ENCODE peak calls at places on chromosomes 2 and 18, in four cellular contexts. One of them, this sample, is unnamed.

GRCh38 chr2:226669905-226670304 is 129.7 kb downstream of the IRS1 start:
- DNase-seq in coronary artery: no peak
- DNase-seq in endodermal cell: no peak
- DNase-seq in activated T-helper 1 cell treated with anti-CD3 and anti-CD28 coated beads, Interleukin-2, amount 50 U/mL, for 16 hours: no peak
- DNase-seq in this sample: no peak

GRCh38 chr2:152472524-152472923 is 137.6 kb downstream of the FMNL2 start:
- DNase-seq in activated T-helper 1 cell treated with anti-CD3 and anti-CD28 coated beads, Interleukin-2, amount 50 U/mL, for 16 hours: no peak
- DNase-seq in coronary artery: no peak
- DNase-seq in endodermal cell: no peak
- DNase-seq in this sample: no peak

GRCh38 chr2:104841694-104842093 is 12.2 kb upstream of the POU3F3 start:
- DNase-seq in endodermal cell: no peak
- DNase-seq in activated T-helper 1 cell treated with anti-CD3 and anti-CD28 coated beads, Interleukin-2, amount 50 U/mL, for 16 hours: no peak
- DNase-seq in coronary artery: no peak
- DNase-seq in this sample: no peak

GRCh38 chr18:7982216-7982615 is 415.1 kb downstream of the PTPRM start:
- DNase-seq in endodermal cell: no peak
- DNase-seq in activated T-helper 1 cell treated with anti-CD3 and anti-CD28 coated beads, Interleukin-2, amount 50 U/mL, for 16 hours: no peak
- DNase-seq in coronary artery: no peak
- DNase-seq in this sample: no peak

GRCh38 chr18:76446746-76447267 is 48.2 kb downstream of the ZNF516 start:
- DNase-seq in coronary artery: no peak
- DNase-seq in activated T-helper 1 cell treated with anti-CD3 and anti-CD28 coated beads, Interleukin-2, amount 50 U/mL, for 16 hours: no peak
- DNase-seq in endodermal cell: no peak
- DNase-seq in this sample: no peak

GRCh38 chr2:211455225-211455841 is 898.9 kb downstream of the CPS1 start:
- DNase-seq in coronary artery: no peak
- DNase-seq in activated T-helper 1 cell treated with anti-CD3 and anti-CD28 coated beads, Interleukin-2, amount 50 U/mL, for 16 hours: no peak
- DNase-seq in endodermal cell: peak
- DNase-seq in this sample: no peak

GRCh38 chr18:27769152-27769551 is 407.8 kb downstream of the CDH2 start:
- DNase-seq in coronary artery: no peak
- DNase-seq in endodermal cell: no peak
- DNase-seq in activated T-helper 1 cell treated with anti-CD3 and anti-CD28 coated beads, Interleukin-2, amount 50 U/mL, for 16 hours: no peak
- DNase-seq in this sample: no peak

GRCh38 chr2:135701442-135701841 is 40.2 kb upstream of the UBXN4 start:
- DNase-seq in activated T-helper 1 cell treated with anti-CD3 and anti-CD28 coated beads, Interleukin-2, amount 50 U/mL, for 16 hours: no peak
- DNase-seq in endodermal cell: no peak
- DNase-seq in coronary artery: no peak
- DNase-seq in this sample: no peak

GRCh38 chr2:158482594-158482993 is 25.8 kb downstream of the PKP4 start:
- DNase-seq in endodermal cell: no peak
- DNase-seq in coronary artery: no peak
- DNase-seq in activated T-helper 1 cell treated with anti-CD3 and anti-CD28 coated beads, Interleukin-2, amount 50 U/mL, for 16 hours: no peak
- DNase-seq in this sample: no peak

GRCh38 chr18:50560681-50561629 is 1.1 kb downstream of the MAPK4 start:
- DNase-seq in endodermal cell: peak
- DNase-seq in activated T-helper 1 cell treated with anti-CD3 and anti-CD28 coated beads, Interleukin-2, amount 50 U/mL, for 16 hours: no peak
- DNase-seq in coronary artery: no peak
- DNase-seq in this sample: peak

GRCh38 chr2:190887089-190887488 is 6.5 kb downstream of the GLS start:
- DNase-seq in coronary artery: no peak
- DNase-seq in endodermal cell: no peak
- DNase-seq in activated T-helper 1 cell treated with anti-CD3 and anti-CD28 coated beads, Interleukin-2, amount 50 U/mL, for 16 hours: no peak
- DNase-seq in this sample: no peak

GRCh38 chr2:182360012-182360662 is 66.7 kb downstream of the PDE1A start:
- DNase-seq in endodermal cell: no peak
- DNase-seq in activated T-helper 1 cell treated with anti-CD3 and anti-CD28 coated beads, Interleukin-2, amount 50 U/mL, for 16 hours: no peak
- DNase-seq in coronary artery: no peak
- DNase-seq in this sample: no peak

GRCh38 chr2:925711-926110 is 24.9 kb upstream of the SNTG2 start:
- DNase-seq in coronary artery: no peak
- DNase-seq in endodermal cell: no peak
- DNase-seq in activated T-helper 1 cell treated with anti-CD3 and anti-CD28 coated beads, Interleukin-2, amount 50 U/mL, for 16 hours: no peak
- DNase-seq in this sample: no peak

GRCh38 chr18:63763831-63764600 is 11.2 kb upstream of the SERPINB7 start:
- DNase-seq in endodermal cell: no peak
- DNase-seq in activated T-helper 1 cell treated with anti-CD3 and anti-CD28 coated beads, Interleukin-2, amount 50 U/mL, for 16 hours: no peak
- DNase-seq in coronary artery: no peak
- DNase-seq in this sample: no peak

GRCh38 chr2:146912536-146912935 is 932.3 kb upstream of the ACVR2A start:
- DNase-seq in coronary artery: no peak
- DNase-seq in endodermal cell: no peak
- DNase-seq in activated T-helper 1 cell treated with anti-CD3 and anti-CD28 coated beads, Interleukin-2, amount 50 U/mL, for 16 hours: no peak
- DNase-seq in this sample: no peak

GRCh38 chr2:218009191-218010114 is 6.7 kb upstream of the TNS1 start:
- DNase-seq in coronary artery: no peak
- DNase-seq in endodermal cell: peak
- DNase-seq in activated T-helper 1 cell treated with anti-CD3 and anti-CD28 coated beads, Interleukin-2, amount 50 U/mL, for 16 hours: no peak
- DNase-seq in this sample: no peak

GRCh38 chr2:58146707-58147106 is 94.4 kb downstream of the FANCL start:
- DNase-seq in activated T-helper 1 cell treated with anti-CD3 and anti-CD28 coated beads, Interleukin-2, amount 50 U/mL, for 16 hours: no peak
- DNase-seq in coronary artery: no peak
- DNase-seq in endodermal cell: no peak
- DNase-seq in this sample: no peak

GRCh38 chr2:12948231-12948962 is 231.7 kb downstream of the TRIB2 start:
- DNase-seq in coronary artery: no peak
- DNase-seq in endodermal cell: peak
- DNase-seq in activated T-helper 1 cell treated with anti-CD3 and anti-CD28 coated beads, Interleukin-2, amount 50 U/mL, for 16 hours: no peak
- DNase-seq in this sample: no peak

GRCh38 chr18:48942554-48943261 is 8.1 kb downstream of the SMAD7 start:
- DNase-seq in activated T-helper 1 cell treated with anti-CD3 and anti-CD28 coated beads, Interleukin-2, amount 50 U/mL, for 16 hours: no peak
- DNase-seq in endodermal cell: no peak
- DNase-seq in coronary artery: peak
- DNase-seq in this sample: no peak